ENCODE peak calls at places on chromosomes 6 and 20, in seven cellular contexts. One of them, this sample, is unnamed.

GRCh38 chr20:370151-370600 is 10.4 kb upstream of the TRIB3 start:
- DNase-seq in PC-9: peak; percentile 63
- DNase-seq in uterus: no peak
- DNase-seq in colonic mucosa: no peak
- DNase-seq in fibroblast of mammary gland: no peak
- DNase-seq in K562: no peak
- DNase-seq in heart left ventricle: no peak
- DNase-seq in this sample: no peak

GRCh38 chr6:36349240-36349639 is 12.6 kb upstream of the BNIP5 start:
- DNase-seq in PC-9: no peak
- DNase-seq in uterus: no peak
- DNase-seq in colonic mucosa: peak; percentile 84
- DNase-seq in fibroblast of mammary gland: no peak
- DNase-seq in K562: no peak
- DNase-seq in heart left ventricle: no peak
- DNase-seq in this sample: no peak

GRCh38 chr6:111541720-111542065 is 58.7 kb upstream of the REV3L start:
- DNase-seq in PC-9: no peak
- DNase-seq in uterus: no peak
- DNase-seq in colonic mucosa: no peak
- DNase-seq in fibroblast of mammary gland: no peak
- DNase-seq in K562: no peak
- DNase-seq in heart left ventricle: no peak
- DNase-seq in this sample: no peak

GRCh38 chr6:24357336-24358218 is at the start of gene DCDC2:
- DNase-seq in PC-9: peak; percentile 83
- DNase-seq in uterus: no peak
- DNase-seq in colonic mucosa: peak; percentile 90
- DNase-seq in fibroblast of mammary gland: peak; percentile 2
- DNase-seq in K562: no peak
- DNase-seq in heart left ventricle: no peak
- DNase-seq in this sample: no peak

GRCh38 chr20:63060057-63060991 is 53.6 kb upstream of the BHLHE23 start:
- DNase-seq in PC-9: no peak
- DNase-seq in uterus: no peak
- DNase-seq in colonic mucosa: no peak
- DNase-seq in fibroblast of mammary gland: peak; percentile 61
- DNase-seq in K562: no peak
- DNase-seq in heart left ventricle: no peak
- DNase-seq in this sample: peak; percentile 14

GRCh38 chr6:37985355-37985754 is 165.8 kb downstream of the ZFAND3 start:
- DNase-seq in PC-9: no peak
- DNase-seq in uterus: no peak
- DNase-seq in colonic mucosa: no peak
- DNase-seq in fibroblast of mammary gland: no peak
- DNase-seq in K562: no peak
- DNase-seq in heart left ventricle: no peak
- DNase-seq in this sample: no peak

GRCh38 chr6:6717953-6718352 is 129.4 kb downstream of the LY86 start:
- DNase-seq in PC-9: no peak
- DNase-seq in uterus: no peak
- DNase-seq in colonic mucosa: no peak
- DNase-seq in fibroblast of mammary gland: no peak
- DNase-seq in K562: no peak
- DNase-seq in heart left ventricle: peak; percentile 53
- DNase-seq in this sample: no peak

GRCh38 chr6:77034161-77034560 is 429.1 kb downstream of the HTR1B start:
- DNase-seq in PC-9: peak; percentile 42
- DNase-seq in uterus: no peak
- DNase-seq in colonic mucosa: no peak
- DNase-seq in fibroblast of mammary gland: peak; percentile 80
- DNase-seq in K562: no peak
- DNase-seq in heart left ventricle: no peak
- DNase-seq in this sample: peak; percentile 83

GRCh38 chr6:166502453-166502852 is 84.0 kb downstream of the RAMACL start:
- DNase-seq in PC-9: no peak
- DNase-seq in uterus: peak; percentile 50
- DNase-seq in colonic mucosa: no peak
- DNase-seq in fibroblast of mammary gland: no peak
- DNase-seq in K562: no peak
- DNase-seq in heart left ventricle: peak; percentile 83
- DNase-seq in this sample: no peak

GRCh38 chr20:52490715-52491430 is 299.3 kb upstream of the ZFP64 start:
- DNase-seq in PC-9: no peak
- DNase-seq in uterus: no peak
- DNase-seq in colonic mucosa: no peak
- DNase-seq in fibroblast of mammary gland: peak; percentile 51
- DNase-seq in K562: no peak
- DNase-seq in heart left ventricle: no peak
- DNase-seq in this sample: peak; percentile 83

GRCh38 chr6:74656442-74656841 is 549.4 kb downstream of the COL12A1 start:
- DNase-seq in PC-9: no peak
- DNase-seq in uterus: no peak
- DNase-seq in colonic mucosa: no peak
- DNase-seq in fibroblast of mammary gland: no peak
- DNase-seq in K562: no peak
- DNase-seq in heart left ventricle: no peak
- DNase-seq in this sample: no peak

GRCh38 chr6:131013495-131013894 is 49.5 kb downstream of the EPB41L2 start:
- DNase-seq in PC-9: no peak
- DNase-seq in uterus: peak; percentile 23
- DNase-seq in colonic mucosa: no peak
- DNase-seq in fibroblast of mammary gland: peak; percentile 85
- DNase-seq in K562: no peak
- DNase-seq in heart left ventricle: no peak
- DNase-seq in this sample: peak; percentile 79

GRCh38 chr20:47688385-47689381 is 96.6 kb downstream of the SULF2 start:
- DNase-seq in PC-9: no peak
- DNase-seq in uterus: no peak
- DNase-seq in colonic mucosa: no peak
- DNase-seq in fibroblast of mammary gland: no peak
- DNase-seq in K562: no peak
- DNase-seq in heart left ventricle: no peak
- DNase-seq in this sample: no peak

GRCh38 chr6:142474446-142475289 is 172.9 kb downstream of the ADGRG6 start:
- DNase-seq in PC-9: peak; percentile 71
- DNase-seq in uterus: no peak
- DNase-seq in colonic mucosa: peak; percentile 19
- DNase-seq in fibroblast of mammary gland: peak; percentile 70
- DNase-seq in K562: peak; percentile 58
- DNase-seq in heart left ventricle: no peak
- DNase-seq in this sample: peak; percentile 23

GRCh38 chr20:34774431-34774830 is 51.0 kb downstream of the NCOA6 start:
- DNase-seq in PC-9: no peak
- DNase-seq in uterus: no peak
- DNase-seq in colonic mucosa: no peak
- DNase-seq in fibroblast of mammary gland: no peak
- DNase-seq in K562: no peak
- DNase-seq in heart left ventricle: no peak
- DNase-seq in this sample: no peak

GRCh38 chr6:166221040-166221439 is 53.4 kb upstream of the TBXT start:
- DNase-seq in PC-9: no peak
- DNase-seq in uterus: no peak
- DNase-seq in colonic mucosa: no peak
- DNase-seq in fibroblast of mammary gland: no peak
- DNase-seq in K562: no peak
- DNase-seq in heart left ventricle: no peak
- DNase-seq in this sample: no peak

GRCh38 chr6:12538881-12539357 is 177.6 kb upstream of the PHACTR1 start:
- DNase-seq in PC-9: no peak
- DNase-seq in uterus: peak; percentile 17
- DNase-seq in colonic mucosa: no peak
- DNase-seq in fibroblast of mammary gland: no peak
- DNase-seq in K562: no peak
- DNase-seq in heart left ventricle: peak; percentile 39
- DNase-seq in this sample: no peak

GRCh38 chr20:29878777-29879442 is 1378.6 kb upstream of the DEFB115 start:
- DNase-seq in PC-9: no peak
- DNase-seq in uterus: no peak
- DNase-seq in colonic mucosa: no peak
- DNase-seq in fibroblast of mammary gland: no peak
- DNase-seq in K562: no peak
- DNase-seq in heart left ventricle: peak; percentile 23
- DNase-seq in this sample: no peak
- H3K4me3 ChIP-seq in PC-9: no peak overlapping the region
- H3K4me3 ChIP-seq in uterus: no peak overlapping the region
- H3K4me3 ChIP-seq in colonic mucosa: no peak overlapping the region
- H3K4me3 ChIP-seq in fibroblast of mammary gland: no peak overlapping the region
- H3K4me3 ChIP-seq in K562: peak overlapping the region; percentile 34
- H3K4me3 ChIP-seq in heart left ventricle: no peak overlapping the region
- H3K4me3 ChIP-seq in this sample: no peak overlapping the region

GRCh38 chr6:45416700-45417099 is 39.0 kb upstream of the SUPT3H start:
- DNase-seq in PC-9: no peak
- DNase-seq in uterus: no peak
- DNase-seq in colonic mucosa: no peak
- DNase-seq in fibroblast of mammary gland: peak; percentile 64
- DNase-seq in K562: no peak
- DNase-seq in heart left ventricle: no peak
- DNase-seq in this sample: no peak
- H3K4me3 ChIP-seq in PC-9: no peak overlapping the region
- H3K4me3 ChIP-seq in uterus: no peak overlapping the region
- H3K4me3 ChIP-seq in colonic mucosa: no peak overlapping the region
- H3K4me3 ChIP-seq in fibroblast of mammary gland: no peak overlapping the region
- H3K4me3 ChIP-seq in K562: no peak overlapping the region
- H3K4me3 ChIP-seq in heart left ventricle: no peak overlapping the region
- H3K4me3 ChIP-seq in this sample: no peak overlapping the region

DNA sequence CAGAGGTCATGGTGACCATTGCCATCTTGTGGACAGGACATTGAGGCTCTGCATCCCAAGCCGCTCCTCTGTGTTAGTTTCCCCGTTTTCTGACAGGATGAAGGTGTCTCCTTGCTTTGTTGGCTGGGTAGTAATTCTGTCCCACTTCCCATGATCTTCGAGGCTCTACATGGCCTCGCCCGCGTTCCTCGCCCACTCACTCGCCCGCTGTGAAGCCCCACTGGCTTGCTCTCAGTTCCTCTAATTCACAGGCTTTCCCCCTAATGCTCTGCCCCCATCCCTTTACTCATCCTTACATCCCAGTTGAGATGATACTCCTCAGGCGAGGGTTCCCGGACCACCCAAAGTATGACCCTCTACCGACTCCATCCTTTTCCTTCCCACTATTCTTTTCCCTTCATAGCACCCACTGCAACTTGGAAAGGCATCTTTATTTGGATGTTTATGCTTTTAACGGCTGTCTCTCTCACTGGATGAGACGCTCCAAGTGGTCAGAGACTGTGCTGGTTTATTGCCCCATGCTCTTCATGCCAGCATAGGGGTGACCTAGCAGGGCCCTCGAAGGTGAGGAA is 511 bp upstream of the SLC35B2 start:
- DNase-seq in PC-9: no peak
- DNase-seq in uterus: no peak
- DNase-seq in colonic mucosa: no peak
- DNase-seq in fibroblast of mammary gland: no peak
- DNase-seq in K562: no peak
- DNase-seq in heart left ventricle: no peak
- DNase-seq in this sample: no peak
- H3K4me3 ChIP-seq in PC-9: peak overlapping the region; percentile 78
- H3K4me3 ChIP-seq in uterus: peak overlapping the region; percentile 62
- H3K4me3 ChIP-seq in colonic mucosa: peak overlapping the region; percentile 78
- H3K4me3 ChIP-seq in fibroblast of mammary gland: peak overlapping the region; percentile 38
- H3K4me3 ChIP-seq in K562: peak overlapping the region; percentile 81
- H3K4me3 ChIP-seq in heart left ventricle: peak overlapping the region; percentile 80
- H3K4me3 ChIP-seq in this sample: peak overlapping the region; percentile 89

GRCh38 chr6:42987533-42988451 is 3.4 kb downstream of the PPP2R5D start:
- DNase-seq in PC-9: no peak
- DNase-seq in uterus: no peak
- DNase-seq in colonic mucosa: no peak
- DNase-seq in fibroblast of mammary gland: no peak
- DNase-seq in K562: peak; percentile 47
- DNase-seq in heart left ventricle: no peak
- DNase-seq in this sample: no peak
- H3K4me3 ChIP-seq in PC-9: no peak overlapping the region
- H3K4me3 ChIP-seq in uterus: no peak overlapping the region
- H3K4me3 ChIP-seq in colonic mucosa: no peak overlapping the region
- H3K4me3 ChIP-seq in fibroblast of mammary gland: no peak overlapping the region
- H3K4me3 ChIP-seq in K562: no peak overlapping the region
- H3K4me3 ChIP-seq in heart left ventricle: no peak overlapping the region
- H3K4me3 ChIP-seq in this sample: no peak overlapping the region

GRCh38 chr6:93679836-93680235 is 260.5 kb upstream of the EPHA7 start:
- DNase-seq in PC-9: no peak
- DNase-seq in uterus: no peak
- DNase-seq in colonic mucosa: no peak
- DNase-seq in fibroblast of mammary gland: no peak
- DNase-seq in K562: no peak
- DNase-seq in heart left ventricle: no peak
- DNase-seq in this sample: no peak

GRCh38 chr6:93677297-93677965 is 258.1 kb upstream of the EPHA7 start:
- DNase-seq in PC-9: no peak
- DNase-seq in uterus: no peak
- DNase-seq in colonic mucosa: no peak
- DNase-seq in fibroblast of mammary gland: no peak
- DNase-seq in K562: no peak
- DNase-seq in heart left ventricle: no peak
- DNase-seq in this sample: no peak

GRCh38 chr6:93675856-93676255 is 256.5 kb upstream of the EPHA7 start:
- DNase-seq in PC-9: no peak
- DNase-seq in uterus: no peak
- DNase-seq in colonic mucosa: no peak
- DNase-seq in fibroblast of mammary gland: no peak
- DNase-seq in K562: no peak
- DNase-seq in heart left ventricle: no peak
- DNase-seq in this sample: no peak

GRCh38 chr6:93676506-93676905 is 257.1 kb upstream of the EPHA7 start:
- DNase-seq in PC-9: no peak
- DNase-seq in uterus: no peak
- DNase-seq in colonic mucosa: no peak
- DNase-seq in fibroblast of mammary gland: no peak
- DNase-seq in K562: no peak
- DNase-seq in heart left ventricle: no peak
- DNase-seq in this sample: no peak

DNA sequence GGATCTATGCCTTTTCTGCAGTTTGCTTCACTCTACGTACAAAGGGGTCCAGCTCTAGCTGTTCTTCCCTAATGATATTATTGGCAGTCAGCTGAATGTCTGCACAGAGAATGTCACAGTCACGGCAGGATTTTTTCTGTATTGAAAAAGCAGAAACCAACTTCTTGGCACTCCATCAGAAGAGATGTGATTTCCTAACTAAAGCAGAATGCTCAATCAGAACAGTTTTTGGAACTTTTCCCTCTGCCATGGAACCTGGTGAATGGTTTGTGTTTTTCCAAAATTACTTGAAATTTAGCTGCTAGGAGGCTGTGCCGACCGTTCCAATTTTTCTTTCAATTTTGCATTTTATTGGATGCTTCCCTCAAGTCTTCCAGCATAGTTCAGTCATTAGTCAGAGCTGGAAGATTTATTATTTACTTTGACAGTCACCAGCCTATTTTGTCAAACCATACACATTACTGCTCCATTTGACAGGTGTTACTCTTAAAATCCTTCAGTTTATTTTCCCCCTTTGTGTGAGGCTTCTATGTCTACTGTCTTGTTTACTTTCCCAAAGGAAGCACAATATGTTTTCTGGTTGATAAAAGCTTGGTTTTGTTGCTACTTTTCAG is 259.6 kb upstream of the EPHA7 start:
- DNase-seq in PC-9: no peak
- DNase-seq in uterus: no peak
- DNase-seq in colonic mucosa: no peak
- DNase-seq in fibroblast of mammary gland: no peak
- DNase-seq in K562: no peak
- DNase-seq in heart left ventricle: no peak
- DNase-seq in this sample: no peak
- H3K4me3 ChIP-seq in PC-9: no peak overlapping the region
- H3K4me3 ChIP-seq in uterus: no peak overlapping the region
- H3K4me3 ChIP-seq in colonic mucosa: no peak overlapping the region
- H3K4me3 ChIP-seq in fibroblast of mammary gland: no peak overlapping the region
- H3K4me3 ChIP-seq in K562: no peak overlapping the region
- H3K4me3 ChIP-seq in heart left ventricle: no peak overlapping the region
- H3K4me3 ChIP-seq in this sample: no peak overlapping the region

This sample was measured in AG09309.